ENCODE peak calls at places on chromosome 11, in four cellular contexts. One of them, this sample, is unnamed.

GRCh38 chr11:55503449-55503848 is 50.8 kb upstream of the OR4C15 start:
- DNase-seq in endothelial cell of umbilical vein: no peak
- DNase-seq in K562: no peak
- DNase-seq in A549: no peak
- DNase-seq in this sample: peak; percentile 26

GRCh38 chr11:90556612-90557011 is 333.8 kb upstream of the CHORDC1 start:
- DNase-seq in A549: no peak
- DNase-seq in endothelial cell of umbilical vein: no peak
- DNase-seq in K562: no peak
- DNase-seq in this sample: no peak

GRCh38 chr11:100789500-100789899 is 102.4 kb downstream of the ARHGAP42 start:
- DNase-seq in A549: no peak
- DNase-seq in K562: peak; percentile 13
- DNase-seq in endothelial cell of umbilical vein: no peak
- DNase-seq in this sample: peak; percentile 15

GRCh38 chr11:96906521-96906920 is 516.7 kb downstream of the JRKL start:
- DNase-seq in A549: no peak
- DNase-seq in endothelial cell of umbilical vein: no peak
- DNase-seq in K562: no peak
- DNase-seq in this sample: no peak

GRCh38 chr11:134207538-134208239 is 16.1 kb downstream of the NCAPD3 start:
- DNase-seq in A549: no peak
- DNase-seq in K562: no peak
- DNase-seq in endothelial cell of umbilical vein: peak; percentile 10
- DNase-seq in this sample: peak; percentile 51

GRCh38 chr11:20604864-20605601 is 5.6 kb downstream of the SLC6A5 start:
- DNase-seq in endothelial cell of umbilical vein: no peak
- DNase-seq in K562: no peak
- DNase-seq in A549: no peak
- DNase-seq in this sample: no peak

GRCh38 chr11:6387811-6388599 is 2.3 kb upstream of the SMPD1 start:
- DNase-seq in endothelial cell of umbilical vein: peak; percentile 65
- DNase-seq in K562: no peak
- DNase-seq in A549: no peak
- DNase-seq in this sample: no peak

GRCh38 chr11:15412054-15412453 is 297.3 kb downstream of the INSC start:
- DNase-seq in endothelial cell of umbilical vein: no peak
- DNase-seq in K562: no peak
- DNase-seq in A549: no peak
- DNase-seq in this sample: no peak

GRCh38 chr11:97956904-97957303 is 1063.8 kb upstream of the CNTN5 start:
- DNase-seq in endothelial cell of umbilical vein: no peak
- DNase-seq in K562: no peak
- DNase-seq in A549: no peak
- DNase-seq in this sample: no peak

GRCh38 chr11:65625628-65626342 is 10.2 kb downstream of the PCNX3 start:
- DNase-seq in A549: peak; percentile 69
- DNase-seq in endothelial cell of umbilical vein: peak; percentile 56
- DNase-seq in K562: peak; percentile 46
- DNase-seq in this sample: peak; percentile 60

GRCh38 chr11:1223346-1224108 is 661 bp downstream of the MUC5B start:
- DNase-seq in A549: no peak
- DNase-seq in K562: no peak
- DNase-seq in endothelial cell of umbilical vein: no peak
- DNase-seq in this sample: no peak

GRCh38 chr11:123973816-123974215 is 3.8 kb downstream of the OR10S1 start:
- DNase-seq in A549: no peak
- DNase-seq in K562: no peak
- DNase-seq in endothelial cell of umbilical vein: peak; percentile 96
- DNase-seq in this sample: no peak

GRCh38 chr11:76074178-76075112 is 131.9 kb downstream of the WNT11 start:
- DNase-seq in K562: peak; percentile 67
- DNase-seq in endothelial cell of umbilical vein: peak; percentile 75
- DNase-seq in A549: no peak
- DNase-seq in this sample: peak; percentile 31

GRCh38 chr11:34305095-34305692 is 52.6 kb downstream of the ABTB2 start:
- DNase-seq in K562: no peak
- DNase-seq in endothelial cell of umbilical vein: no peak
- DNase-seq in A549: no peak
- DNase-seq in this sample: no peak

GRCh38 chr11:114196994-114197702 is 99.1 kb upstream of the NNMT start:
- DNase-seq in A549: no peak
- DNase-seq in endothelial cell of umbilical vein: no peak
- DNase-seq in K562: no peak
- DNase-seq in this sample: no peak

GRCh38 chr11:848380-848931 is 5.8 kb downstream of the TSPAN4 start:
- DNase-seq in A549: peak; percentile 72
- DNase-seq in endothelial cell of umbilical vein: peak; percentile 32
- DNase-seq in K562: peak; percentile 71
- DNase-seq in this sample: peak; percentile 53

GRCh38 chr11:76669901-76670474 is 559 bp downstream of the LRRC32 start:
- DNase-seq in endothelial cell of umbilical vein: peak; percentile 77
- DNase-seq in K562: no peak
- DNase-seq in A549: no peak
- DNase-seq in this sample: no peak

GRCh38 chr11:126963603-126964353 is 36.8 kb downstream of the KIRREL3 start:
- DNase-seq in endothelial cell of umbilical vein: no peak
- DNase-seq in K562: no peak
- DNase-seq in A549: peak; percentile 57
- DNase-seq in this sample: no peak

GRCh38 chr11:69400769-69401590 is 80.5 kb upstream of the LINC01488 start:
- DNase-seq in A549: no peak
- DNase-seq in K562: no peak
- DNase-seq in endothelial cell of umbilical vein: no peak
- DNase-seq in this sample: peak; percentile 50

GRCh38 chr11:71435278-71435951 is 12.8 kb downstream of the DHCR7 start:
- DNase-seq in K562: no peak
- DNase-seq in A549: no peak
- DNase-seq in endothelial cell of umbilical vein: no peak
- DNase-seq in this sample: no peak

GRCh38 chr11:59053387-59053786 is 32.7 kb upstream of the GLYATL1B start:
- DNase-seq in K562: peak; percentile 17
- DNase-seq in A549: no peak
- DNase-seq in endothelial cell of umbilical vein: peak; percentile 59
- DNase-seq in this sample: peak; percentile 69

GRCh38 chr11:113505541-113506375 is 30.6 kb upstream of the DRD2 start:
- DNase-seq in A549: no peak
- DNase-seq in K562: no peak
- DNase-seq in endothelial cell of umbilical vein: no peak
- DNase-seq in this sample: peak; percentile 15

GRCh38 chr11:97739892-97740782 is 1280.6 kb upstream of the CNTN5 start:
- DNase-seq in K562: no peak
- DNase-seq in endothelial cell of umbilical vein: peak; percentile 79
- DNase-seq in A549: no peak
- DNase-seq in this sample: no peak

GRCh38 chr11:37947816-37948215 is 1349.8 kb upstream of the RAG2 start:
- DNase-seq in A549: no peak
- DNase-seq in K562: no peak
- DNase-seq in endothelial cell of umbilical vein: no peak
- DNase-seq in this sample: no peak

GRCh38 chr11:92432515-92432914 is 207.9 kb downstream of the FAT3 start:
- DNase-seq in endothelial cell of umbilical vein: no peak
- DNase-seq in A549: no peak
- DNase-seq in K562: no peak
- DNase-seq in this sample: no peak

GRCh38 chr11:117604349-117604995 is 192.5 kb downstream of the DSCAML1 start:
- DNase-seq in endothelial cell of umbilical vein: no peak
- DNase-seq in A549: no peak
- DNase-seq in K562: no peak
- DNase-seq in this sample: no peak

GRCh38 chr11:116073854-116074837 is 569.9 kb upstream of the CADM1 start:
- DNase-seq in K562: no peak
- DNase-seq in endothelial cell of umbilical vein: no peak
- DNase-seq in A549: no peak
- DNase-seq in this sample: peak; percentile 22

GRCh38 chr11:46099973-46100335 is 21.3 kb downstream of the PHF21A start:
- DNase-seq in endothelial cell of umbilical vein: no peak
- DNase-seq in K562: no peak
- DNase-seq in A549: no peak
- DNase-seq in this sample: peak; percentile 19

GRCh38 chr11:73314121-73314948 is 6.3 kb downstream of the ARHGEF17 start:
- DNase-seq in K562: peak; percentile 42
- DNase-seq in A549: no peak
- DNase-seq in endothelial cell of umbilical vein: no peak
- DNase-seq in this sample: peak; percentile 69

GRCh38 chr11:133697161-133697560 is 148.2 kb downstream of the SPATA19 start:
- DNase-seq in A549: no peak
- DNase-seq in endothelial cell of umbilical vein: no peak
- DNase-seq in K562: no peak
- DNase-seq in this sample: no peak

GRCh38 chr11:132284611-132285010 is 914.2 kb downstream of the NTM start:
- DNase-seq in A549: no peak
- DNase-seq in endothelial cell of umbilical vein: no peak
- DNase-seq in K562: no peak
- DNase-seq in this sample: no peak

GRCh38 chr11:17611503-17612220 is 64.6 kb downstream of the OTOG start:
- DNase-seq in endothelial cell of umbilical vein: no peak
- DNase-seq in K562: no peak
- DNase-seq in A549: no peak
- DNase-seq in this sample: no peak

GRCh38 chr11:115527534-115528125 is 23.4 kb upstream of the CADM1 start:
- DNase-seq in K562: no peak
- DNase-seq in endothelial cell of umbilical vein: no peak
- DNase-seq in A549: no peak
- DNase-seq in this sample: no peak

GRCh38 chr11:3094223-3094824 is 37.1 kb upstream of the CARS1 start:
- DNase-seq in A549: no peak
- DNase-seq in K562: no peak
- DNase-seq in endothelial cell of umbilical vein: no peak
- DNase-seq in this sample: no peak

GRCh38 chr11:70700871-70701270 is 302.5 kb downstream of the CTTN start:
- DNase-seq in A549: no peak
- DNase-seq in endothelial cell of umbilical vein: no peak
- DNase-seq in K562: no peak
- DNase-seq in this sample: no peak

DNA sequence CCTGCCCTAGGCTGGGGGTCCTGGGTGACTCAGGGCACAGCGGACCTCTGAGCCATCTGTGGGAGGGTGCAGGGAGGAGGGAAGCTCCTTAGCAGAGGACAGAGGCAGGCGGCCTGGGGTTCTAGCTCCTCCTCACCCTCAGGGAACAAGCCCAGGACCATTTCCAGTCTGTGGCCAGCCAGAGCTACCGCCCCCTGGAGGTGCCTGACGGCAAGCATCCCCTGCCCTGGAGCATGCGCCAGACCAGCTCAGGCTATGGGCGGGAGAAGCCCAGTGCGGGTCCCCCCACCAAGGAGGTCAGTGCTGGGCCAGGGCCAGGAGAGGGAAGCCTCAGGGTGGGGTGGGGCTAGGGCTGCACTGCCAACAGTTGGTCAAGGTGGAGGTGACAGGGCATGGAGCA is 26.0 kb upstream of the LRRC10B start:
- DNase-seq in endothelial cell of umbilical vein: no peak
- DNase-seq in K562: peak; percentile 75
- DNase-seq in A549: peak; percentile 67
- DNase-seq in this sample: peak; percentile 52
- TF ChIP-seq MYC in endothelial cell of umbilical vein: no peak
- TF ChIP-seq MYC in K562: no peak
- TF ChIP-seq MYC in A549: no peak
- TF ChIP-seq MYC in this sample: no peak

DNA sequence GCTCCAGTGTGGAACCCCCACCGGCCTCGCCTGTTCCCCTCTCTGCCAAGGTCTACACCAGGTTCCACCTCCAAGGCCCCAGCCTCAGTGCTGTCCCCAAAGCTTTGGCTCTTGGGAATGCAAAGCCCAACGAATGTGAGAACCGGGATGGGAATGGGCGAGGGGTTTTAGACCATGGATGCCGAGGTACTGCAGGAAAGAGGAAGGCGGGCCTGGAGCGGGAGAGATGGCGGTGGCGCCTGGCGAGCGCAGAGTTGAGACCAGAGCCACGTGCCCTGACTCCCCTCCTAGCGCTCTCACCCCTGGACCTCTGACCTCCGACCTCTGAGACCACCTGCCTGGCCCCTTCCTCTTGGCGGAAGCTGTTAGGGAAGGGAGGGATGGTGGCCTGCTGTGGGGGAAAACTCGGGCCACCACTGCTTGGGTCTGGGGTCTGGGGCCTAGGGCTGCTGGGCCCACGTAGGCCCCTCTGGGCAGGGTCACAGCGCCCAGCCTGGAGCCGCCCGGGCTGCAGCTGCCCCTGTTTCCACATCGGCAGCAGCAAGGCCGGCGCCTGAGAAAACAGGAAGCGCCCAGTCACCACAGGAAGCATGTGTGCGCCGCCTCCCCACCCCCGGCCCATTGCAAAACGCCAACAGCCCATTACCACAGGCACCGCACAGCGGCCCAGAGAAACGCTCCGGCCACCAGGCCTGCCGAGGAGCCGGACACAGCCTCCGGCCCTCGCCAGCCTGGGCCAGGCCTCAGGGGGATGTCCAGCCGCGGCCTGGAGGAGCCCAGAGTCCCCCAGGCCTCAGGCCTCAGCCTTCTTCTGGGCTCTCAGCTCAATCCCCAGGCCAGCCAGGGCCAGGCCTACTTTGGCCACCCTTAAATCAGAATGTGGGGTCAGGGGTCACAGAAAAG is 13.8 kb upstream of the SLC39A13 start:
- DNase-seq in K562: peak; percentile 73
- DNase-seq in A549: no peak
- DNase-seq in endothelial cell of umbilical vein: peak; percentile 93
- DNase-seq in this sample: peak; percentile 95
- TF ChIP-seq MAX in K562: peak; percentile 72
- TF ChIP-seq MAX in A549: no peak
- TF ChIP-seq MAX in endothelial cell of umbilical vein: peak; percentile 66
- TF ChIP-seq MAX in this sample: peak; percentile 85

GRCh38 chr11:35873721-35874120 is 70.1 kb upstream of the LDLRAD3 start:
- DNase-seq in A549: no peak
- DNase-seq in endothelial cell of umbilical vein: no peak
- DNase-seq in K562: no peak
- DNase-seq in this sample: no peak
- TF ChIP-seq MYC in A549: no peak
- TF ChIP-seq MYC in endothelial cell of umbilical vein: no peak
- TF ChIP-seq MYC in K562: no peak
- TF ChIP-seq MYC in this sample: no peak

DNA sequence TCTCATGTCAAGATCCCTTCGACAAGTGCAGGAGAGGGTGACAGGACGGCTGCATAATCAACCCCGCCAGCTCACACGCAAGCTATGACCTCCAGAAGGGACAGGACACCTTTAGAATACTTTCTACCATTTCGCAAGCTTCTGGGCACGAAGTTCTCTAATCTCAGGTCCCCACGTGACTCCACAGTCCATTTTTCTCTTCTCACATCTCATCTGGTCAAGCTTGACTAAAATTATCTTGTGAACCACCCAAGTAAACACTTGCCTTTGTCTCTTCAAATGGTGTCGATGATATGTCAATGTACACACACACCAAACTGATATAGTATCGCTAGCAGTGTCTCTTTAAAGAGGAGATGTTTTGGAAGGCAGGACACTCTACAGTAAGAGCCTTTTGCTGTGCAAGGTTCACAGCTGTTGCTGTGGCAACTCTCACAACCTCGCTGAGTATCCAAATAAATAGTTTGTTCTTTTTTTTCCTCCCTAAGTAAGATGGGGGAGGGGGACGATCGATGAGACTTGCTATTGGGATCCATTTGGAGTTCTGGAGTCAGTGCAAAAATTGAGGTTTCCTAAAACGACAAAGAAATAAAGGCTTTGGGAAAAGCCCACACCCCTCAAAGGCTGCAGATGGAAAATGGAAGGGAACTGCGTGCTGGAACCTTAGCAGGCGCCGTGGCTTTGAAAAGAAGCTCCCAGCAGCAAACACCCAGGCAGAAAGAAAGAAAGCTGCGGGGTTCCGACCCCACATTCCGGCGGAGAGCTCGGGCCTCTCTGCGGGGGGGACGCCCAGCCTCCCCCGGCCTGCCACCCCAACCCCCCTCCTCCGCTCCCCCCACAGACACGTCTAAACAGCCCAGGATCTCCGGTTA is 215.4 kb upstream of the UBASH3B start:
- DNase-seq in K562: no peak
- DNase-seq in endothelial cell of umbilical vein: peak; percentile 10
- DNase-seq in A549: peak; percentile 15
- DNase-seq in this sample: peak; percentile 41
- TF ChIP-seq MAX in K562: no peak
- TF ChIP-seq MAX in endothelial cell of umbilical vein: no peak
- TF ChIP-seq MAX in A549: no peak
- TF ChIP-seq MAX in this sample: no peak